ENCODE peak calls at places on chromosome 9, in six cellular contexts. N is HEK293T, A is left lobe of liver, Q is mesothelial cell of epicardium, H is kidney epithelial cell, S is germinal center. X is an unnamed sample.

GRCh38 chr9:88464851-88465250 is 70.1 kb upstream of the NXNL2 start:
- DNase-seq in A (no peak), Q (no peak), S (no peak), H (no peak), N (no peak), X (peak)

GRCh38 chr9:69314547-69314946 is 10.5 kb upstream of the ENTREP1 start:
- DNase-seq in S (no peak), A (no peak), Q (no peak), H (no peak), N (no peak), X (no peak)

GRCh38 chr9:112234779-112235178 is 59.7 kb upstream of the SUSD1 start:
- DNase-seq in Q (no peak), A (no peak), N (no peak), S (no peak), H (no peak), X (no peak)

GRCh38 chr9:33623658-33624586 is 99.9 kb downstream of the ANKRD18B start:
- DNase-seq in H (no peak), A (peak), S (peak), N (peak), Q (no peak), X (peak)

GRCh38 chr9:128006360-128007024 is 25.7 kb upstream of the EEIG1 start:
- DNase-seq in S (no peak), A (no peak), H (no peak), N (no peak), Q (no peak), X (no peak)

GRCh38 chr9:121929893-121930875 is 162.9 kb downstream of the TTLL11 start:
- DNase-seq in Q (no peak), N (peak), S (no peak), H (no peak), A (no peak), X (no peak)

GRCh38 chr9:121266906-121267650 is 884 bp upstream of the GSN start:
- DNase-seq in N (no peak), Q (no peak), H (no peak), S (no peak), A (peak), X (no peak)

GRCh38 chr9:98374385-98375051 is 119.1 kb upstream of the TBC1D2 start:
- DNase-seq in N (no peak), S (no peak), Q (no peak), A (no peak), H (peak), X (peak)

GRCh38 chr9:128149951-128150593 is 819 bp downstream of the LCN2 start:
- DNase-seq in A (no peak), S (no peak), N (no peak), H (no peak), Q (no peak), X (no peak)

GRCh38 chr9:91948061-91948422 is 2.0 kb downstream of the ROR2 start:
- DNase-seq in A (peak), H (no peak), N (peak), Q (no peak), S (no peak), X (no peak)

GRCh38 chr9:19148170-19148569 is 20.9 kb upstream of the PLIN2 start:
- DNase-seq in A (no peak), H (no peak), N (no peak), S (no peak), Q (no peak), X (no peak)

GRCh38 chr9:16426716-16427115 is 443.8 kb downstream of the BNC2 start:
- DNase-seq in Q (no peak), H (no peak), S (no peak), N (no peak), A (no peak), X (peak)

GRCh38 chr9:36147441-36148175 is 11.1 kb downstream of the GLIPR2 start:
- DNase-seq in H (no peak), Q (no peak), A (no peak), S (no peak), N (no peak), X (no peak)

GRCh38 chr9:137825324-137825991 is 52.1 kb upstream of the CACNA1B start:
- DNase-seq in N (no peak), A (no peak), H (no peak), Q (no peak), S (peak), X (no peak)

GRCh38 chr9:72888032-72888431 is 64.8 kb downstream of the ALDH1A1 start:
- DNase-seq in H (no peak), N (no peak), A (no peak), S (no peak), Q (no peak), X (peak)

GRCh38 chr9:88387733-88388202 is 476 bp upstream of the SPIN1 start:
- DNase-seq in Q (peak), H (no peak), N (peak), S (no peak), A (peak), X (no peak)

GRCh38 chr9:136923881-136924280 is 20.7 kb downstream of the FBXW5 start:
- DNase-seq in Q (no peak), N (no peak), H (no peak), S (no peak), A (no peak), X (no peak)

GRCh38 chr9:6218099-6218502 is 2.5 kb downstream of the IL33 start:
- DNase-seq in A (no peak), H (peak), S (no peak), N (no peak), Q (no peak), X (no peak)

GRCh38 chr9:105711867-105712266 is 17.5 kb downstream of the TMEM38B start:
- DNase-seq in A (no peak), Q (no peak), N (no peak), S (no peak), H (no peak), X (no peak)

X was measured in epithelial cell of prostate.